ENCODE peak calls at places on chromosomes 7 and 10, in four cellular contexts. D, R, T and A are unnamed samples.

GRCh38 chr7:135169141-135169935 is 1.2 kb downstream of the CYREN start:
- DNase-seq in D (peak; percentile 48), R (peak; percentile 86), T (no peak), A (peak; percentile 82)

GRCh38 chr10:27695704-27696103 is 49.9 kb downstream of the MKX start:
- DNase-seq in D (no peak), R (no peak), T (no peak), A (no peak)

GRCh38 chr10:52229271-52229931 is 84.7 kb upstream of the DKK1 start:
- DNase-seq in D (no peak), R (no peak), T (no peak), A (no peak)

GRCh38 chr7:55078465-55079372 is 59.9 kb downstream of the EGFR start:
- DNase-seq in D (no peak), R (no peak), T (peak; percentile 49), A (peak; percentile 94)

GRCh38 chr7:93245525-93246432 is 13.6 kb downstream of the VPS50 start:
- DNase-seq in D (no peak), R (peak; percentile 65), T (no peak), A (no peak)

GRCh38 chr7:21336743-21337142 is 91.1 kb upstream of the SP4 start:
- DNase-seq in D (no peak), R (no peak), T (no peak), A (no peak)

GRCh38 chr7:844514-844913 is 12.2 kb downstream of the SUN1 start:
- DNase-seq in D (no peak), R (no peak), T (no peak), A (no peak)

GRCh38 chr10:125844673-125845300 is 21.4 kb downstream of the BCCIP start:
- DNase-seq in D (no peak), R (no peak), T (no peak), A (no peak)

GRCh38 chr7:96361116-96361857 is 39.4 kb upstream of the SLC25A13 start:
- DNase-seq in D (no peak), R (no peak), T (no peak), A (no peak)